ENCODE peak calls at places on chromosome 15, in eight cellular contexts. One of them, this sample, is unnamed.

GRCh38 chr15:68154923-68155559 is 50.1 kb downstream of the CALML4 start:
- DNase-seq in endothelial cell: peak; percentile 41
- DNase-seq in A673: peak; percentile 79
- DNase-seq in left ventricle myocardium superior: no peak
- DNase-seq in fibroblast of lung: peak; percentile 82
- DNase-seq in RWPE1: peak; percentile 35
- DNase-seq in SIG-M5: no peak
- DNase-seq in GF-D8: no peak
- DNase-seq in this sample: peak; percentile 28

GRCh38 chr15:78855746-78856145 is 16.9 kb upstream of the MORF4L1 start:
- DNase-seq in A673: no peak
- DNase-seq in endothelial cell: no peak
- DNase-seq in SIG-M5: no peak
- DNase-seq in left ventricle myocardium superior: no peak
- DNase-seq in RWPE1: no peak
- DNase-seq in GF-D8: no peak
- DNase-seq in fibroblast of lung: no peak
- DNase-seq in this sample: no peak

GRCh38 chr15:52810346-52810745 is 20.2 kb upstream of the ONECUT1 start:
- DNase-seq in A673: no peak
- DNase-seq in left ventricle myocardium superior: no peak
- DNase-seq in endothelial cell: no peak
- DNase-seq in GF-D8: no peak
- DNase-seq in SIG-M5: no peak
- DNase-seq in fibroblast of lung: no peak
- DNase-seq in RWPE1: no peak
- DNase-seq in this sample: no peak

GRCh38 chr15:72766780-72767179 is 16.8 kb downstream of the ADPGK start:
- DNase-seq in RWPE1: no peak
- DNase-seq in fibroblast of lung: no peak
- DNase-seq in GF-D8: no peak
- DNase-seq in left ventricle myocardium superior: no peak
- DNase-seq in SIG-M5: no peak
- DNase-seq in A673: no peak
- DNase-seq in endothelial cell: no peak
- DNase-seq in this sample: no peak

GRCh38 chr15:99963096-99963825 is 230.0 kb upstream of the LYSMD4 start:
- DNase-seq in SIG-M5: no peak
- DNase-seq in RWPE1: peak; percentile 91
- DNase-seq in GF-D8: no peak
- DNase-seq in fibroblast of lung: no peak
- DNase-seq in endothelial cell: no peak
- DNase-seq in A673: no peak
- DNase-seq in left ventricle myocardium superior: no peak
- DNase-seq in this sample: no peak

GRCh38 chr15:40942337-40942854 is 10.9 kb upstream of the CHAC1 start:
- DNase-seq in endothelial cell: no peak
- DNase-seq in fibroblast of lung: no peak
- DNase-seq in A673: no peak
- DNase-seq in RWPE1: no peak
- DNase-seq in left ventricle myocardium superior: no peak
- DNase-seq in GF-D8: no peak
- DNase-seq in SIG-M5: peak; percentile 6
- DNase-seq in this sample: no peak

GRCh38 chr15:89837134-89837829 is 22.6 kb upstream of the ANPEP start:
- DNase-seq in GF-D8: peak; percentile 69
- DNase-seq in A673: no peak
- DNase-seq in endothelial cell: no peak
- DNase-seq in RWPE1: no peak
- DNase-seq in fibroblast of lung: peak; percentile 33
- DNase-seq in SIG-M5: no peak
- DNase-seq in left ventricle myocardium superior: no peak
- DNase-seq in this sample: no peak

GRCh38 chr15:64459382-64459781 is 996 bp upstream of the ZNF609 start:
- DNase-seq in RWPE1: no peak
- DNase-seq in A673: no peak
- DNase-seq in GF-D8: no peak
- DNase-seq in endothelial cell: no peak
- DNase-seq in left ventricle myocardium superior: no peak
- DNase-seq in SIG-M5: no peak
- DNase-seq in fibroblast of lung: no peak
- DNase-seq in this sample: no peak

GRCh38 chr15:101167791-101168462 is 83.9 kb downstream of the CHSY1 start:
- DNase-seq in fibroblast of lung: peak; percentile 86
- DNase-seq in GF-D8: peak; percentile 94
- DNase-seq in endothelial cell: no peak
- DNase-seq in RWPE1: peak; percentile 87
- DNase-seq in left ventricle myocardium superior: peak; percentile 77
- DNase-seq in A673: no peak
- DNase-seq in SIG-M5: peak; percentile 23
- DNase-seq in this sample: no peak

GRCh38 chr15:43211336-43211735 is 9.5 kb downstream of the EPB42 start:
- DNase-seq in A673: no peak
- DNase-seq in fibroblast of lung: no peak
- DNase-seq in SIG-M5: no peak
- DNase-seq in endothelial cell: no peak
- DNase-seq in RWPE1: no peak
- DNase-seq in GF-D8: no peak
- DNase-seq in left ventricle myocardium superior: no peak
- DNase-seq in this sample: no peak

GRCh38 chr15:34456658-34457057 is 19.1 kb upstream of the GOLGA8A start:
- DNase-seq in RWPE1: no peak
- DNase-seq in endothelial cell: no peak
- DNase-seq in GF-D8: no peak
- DNase-seq in A673: no peak
- DNase-seq in fibroblast of lung: no peak
- DNase-seq in SIG-M5: no peak
- DNase-seq in left ventricle myocardium superior: no peak
- DNase-seq in this sample: no peak

GRCh38 chr15:71790081-71790480 is 20.3 kb upstream of the NR2E3 start:
- DNase-seq in endothelial cell: no peak
- DNase-seq in A673: no peak
- DNase-seq in SIG-M5: no peak
- DNase-seq in left ventricle myocardium superior: no peak
- DNase-seq in GF-D8: no peak
- DNase-seq in RWPE1: peak; percentile 81
- DNase-seq in fibroblast of lung: no peak
- DNase-seq in this sample: no peak

GRCh38 chr15:44535509-44536297 is 1.2 kb upstream of the EIF3J start:
- DNase-seq in SIG-M5: no peak
- DNase-seq in fibroblast of lung: no peak
- DNase-seq in RWPE1: peak; percentile 19
- DNase-seq in endothelial cell: peak; percentile 22
- DNase-seq in GF-D8: no peak
- DNase-seq in left ventricle myocardium superior: no peak
- DNase-seq in A673: no peak
- DNase-seq in this sample: no peak

GRCh38 chr15:62348119-62348518 is 183.0 kb upstream of the C2CD4B start:
- DNase-seq in A673: no peak
- DNase-seq in fibroblast of lung: no peak
- DNase-seq in endothelial cell: no peak
- DNase-seq in RWPE1: no peak
- DNase-seq in GF-D8: no peak
- DNase-seq in SIG-M5: peak; percentile 17
- DNase-seq in left ventricle myocardium superior: no peak
- DNase-seq in this sample: no peak

GRCh38 chr15:75065851-75066509 is 42.6 kb downstream of the PPCDC start:
- DNase-seq in A673: peak; percentile 36
- DNase-seq in GF-D8: no peak
- DNase-seq in fibroblast of lung: no peak
- DNase-seq in endothelial cell: no peak
- DNase-seq in RWPE1: no peak
- DNase-seq in left ventricle myocardium superior: no peak
- DNase-seq in SIG-M5: no peak
- DNase-seq in this sample: no peak

GRCh38 chr15:58393196-58393790 is 38.5 kb upstream of the LIPC start:
- DNase-seq in A673: no peak
- DNase-seq in GF-D8: no peak
- DNase-seq in left ventricle myocardium superior: no peak
- DNase-seq in fibroblast of lung: no peak
- DNase-seq in RWPE1: no peak
- DNase-seq in endothelial cell: no peak
- DNase-seq in SIG-M5: no peak
- DNase-seq in this sample: no peak

GRCh38 chr15:48393650-48394049 is 62.4 kb downstream of the DUT start:
- DNase-seq in endothelial cell: no peak
- DNase-seq in GF-D8: no peak
- DNase-seq in A673: no peak
- DNase-seq in left ventricle myocardium superior: peak; percentile 48
- DNase-seq in fibroblast of lung: peak; percentile 88
- DNase-seq in RWPE1: no peak
- DNase-seq in SIG-M5: no peak
- DNase-seq in this sample: no peak

GRCh38 chr15:38817427-38818155 is 253.0 kb upstream of the RASGRP1 start:
- DNase-seq in SIG-M5: no peak
- DNase-seq in endothelial cell: peak; percentile 90
- DNase-seq in RWPE1: peak; percentile 86
- DNase-seq in fibroblast of lung: peak; percentile 53
- DNase-seq in A673: peak; percentile 49
- DNase-seq in GF-D8: no peak
- DNase-seq in left ventricle myocardium superior: peak; percentile 89
- DNase-seq in this sample: peak; percentile 43